ENCODE peak calls at places on chromosomes 13 and 19, in four cellular contexts. C is IMR-90, K is K562, R is neural progenitor cell. X is an unnamed sample.
A peak's percentile ranks its signal among the peaks of the same experiment; 100 is the strongest.

GRCh38 chr13:45327253-45327954 is 13.6 kb downstream of the TPT1 start:
- DNase-seq in C (no peak), K (no peak), R (no peak), X (peak; percentile 68)

GRCh38 chr13:33016414-33017409 is at the start of gene KL:
- DNase-seq in C (no peak), K (no peak), R (peak; percentile 53), X (no peak)

GRCh38 chr13:73040968-73041580 is 17.7 kb upstream of the KLF5 start:
- DNase-seq in C (no peak), K (no peak), R (no peak), X (no peak)

GRCh38 chr19:13207237-13208130 is 57.3 kb downstream of the IER2 start:
- DNase-seq in C (no peak), K (no peak), R (peak; percentile 45), X (no peak)

GRCh38 chr13:38661276-38661675 is 25.6 kb upstream of the FREM2 start:
- DNase-seq in C (no peak), K (no peak), R (no peak), X (no peak)

GRCh38 chr13:59950201-59950730 is 213.5 kb downstream of the DIAPH3 start:
- DNase-seq in C (peak; percentile 15), K (no peak), R (no peak), X (no peak)

GRCh38 chr19:55248704-55249103 is 10.1 kb downstream of the PPP6R1 start:
- DNase-seq in C (no peak), K (no peak), R (no peak), X (no peak)

GRCh38 chr19:36265856-36266374 is 51.0 kb downstream of the ZNF146 start:
- DNase-seq in C (no peak), K (peak; percentile 36), R (no peak), X (no peak)

GRCh38 chr13:105579821-105580707 is 955.4 kb downstream of the EFNB2 start:
- DNase-seq in C (no peak), K (no peak), R (no peak), X (peak; percentile 76)

GRCh38 chr13:43107780-43108179 is 84.4 kb downstream of the DNAJC15 start:
- DNase-seq in C (peak; percentile 54), K (no peak), R (no peak), X (no peak)

GRCh38 chr13:70375718-70376117 is 267.5 kb upstream of the KLHL1 start:
- DNase-seq in C (no peak), K (no peak), R (peak; percentile 58), X (no peak)

GRCh38 chr13:72850959-72851677 is 69.2 kb downstream of the PIBF1 start:
- DNase-seq in C (no peak), K (no peak), R (peak; percentile 3), X (no peak)

GRCh38 chr19:17479325-17479791 is 9.0 kb downstream of the SLC27A1 start:
- DNase-seq in C (peak; percentile 76), K (no peak), R (no peak), X (no peak)

GRCh38 chr13:66207610-66208009 is 1022.5 kb downstream of the PCDH9 start:
- DNase-seq in C (no peak), K (no peak), R (no peak), X (no peak)

GRCh38 chr19:42226886-42227285 is 6.8 kb downstream of the ZNF526 start:
- DNase-seq in C (peak; percentile 50), K (no peak), R (no peak), X (no peak)

GRCh38 chr13:98447881-98448641 is 128.8 kb downstream of the STK24 start:
- DNase-seq in C (no peak), K (peak; percentile 29), R (peak; percentile 90), X (no peak)

GRCh38 chr13:90615767-90616166 is 731.7 kb upstream of the MIR17HG start:
- DNase-seq in C (no peak), K (no peak), R (no peak), X (no peak)

GRCh38 chr19:58279042-58279924 is 528 bp downstream of the ZNF8 start:
- DNase-seq in C (peak; percentile 51), K (peak; percentile 80), R (peak; percentile 82), X (peak; percentile 46)

GRCh38 chr13:35712907-35713685 is 236.6 kb upstream of the MAB21L1 start:
- DNase-seq in C (peak; percentile 71), K (no peak), R (no peak), X (peak; percentile 37)

GRCh38 chr13:27481766-27482165 is 31.4 kb upstream of the MTIF3 start:
- DNase-seq in C (peak; percentile 10), K (peak; percentile 65), R (peak; percentile 81), X (peak; percentile 22)

GRCh38 chr19:38891791-38892190 is 7.6 kb downstream of the SIRT2 start:
- DNase-seq in C (no peak), K (no peak), R (no peak), X (no peak)

GRCh38 chr13:73687087-73687486 is 447.1 kb downstream of the KLF12 start:
- DNase-seq in C (no peak), K (no peak), R (no peak), X (no peak)

GRCh38 chr13:64428196-64428595 is 2801.9 kb downstream of the PCDH9 start:
- DNase-seq in C (peak; percentile 76), K (no peak), R (peak; percentile 4), X (no peak)

GRCh38 chr13:50646070-50646469 is 197.4 kb downstream of the DLEU7 start:
- DNase-seq in C (no peak), K (no peak), R (no peak), X (no peak)

GRCh38 chr19:45311640-45312039 is 11.0 kb downstream of the CKM start:
- DNase-seq in C (no peak), K (no peak), R (no peak), X (no peak)

GRCh38 chr19:50333737-50334617 is 4.8 kb upstream of the KCNC3 start:
- DNase-seq in C (no peak), K (peak; percentile 99), R (peak; percentile 86), X (no peak)

GRCh38 chr13:79782541-79783216 is 301.7 kb downstream of the NDFIP2 start:
- DNase-seq in C (peak; percentile 77), K (no peak), R (peak; percentile 93), X (no peak)

GRCh38 chr19:41403181-41403970 is 5.8 kb downstream of the BCKDHA start:
- DNase-seq in C (no peak), K (no peak), R (no peak), X (no peak)

GRCh38 chr19:29988351-29988750 is 46.3 kb downstream of the URI1 start:
- DNase-seq in C (no peak), K (peak; percentile 49), R (peak; percentile 37), X (no peak)

GRCh38 chr13:92259523-92259922 is 861.1 kb downstream of the GPC5 start:
- DNase-seq in C (no peak), K (no peak), R (no peak), X (no peak)

GRCh38 chr13:49063526-49063925 is 87.8 kb downstream of the FNDC3A start:
- DNase-seq in C (no peak), K (no peak), R (no peak), X (peak; percentile 36)

GRCh38 chr19:1826557-1827521 is 14.8 kb upstream of the ATP8B3 start:
- DNase-seq in C (no peak), K (peak; percentile 80), R (peak; percentile 37), X (no peak)

GRCh38 chr13:65410791-65411190 is 1819.3 kb downstream of the PCDH9 start:
- DNase-seq in C (no peak), K (no peak), R (no peak), X (no peak)

DNA sequence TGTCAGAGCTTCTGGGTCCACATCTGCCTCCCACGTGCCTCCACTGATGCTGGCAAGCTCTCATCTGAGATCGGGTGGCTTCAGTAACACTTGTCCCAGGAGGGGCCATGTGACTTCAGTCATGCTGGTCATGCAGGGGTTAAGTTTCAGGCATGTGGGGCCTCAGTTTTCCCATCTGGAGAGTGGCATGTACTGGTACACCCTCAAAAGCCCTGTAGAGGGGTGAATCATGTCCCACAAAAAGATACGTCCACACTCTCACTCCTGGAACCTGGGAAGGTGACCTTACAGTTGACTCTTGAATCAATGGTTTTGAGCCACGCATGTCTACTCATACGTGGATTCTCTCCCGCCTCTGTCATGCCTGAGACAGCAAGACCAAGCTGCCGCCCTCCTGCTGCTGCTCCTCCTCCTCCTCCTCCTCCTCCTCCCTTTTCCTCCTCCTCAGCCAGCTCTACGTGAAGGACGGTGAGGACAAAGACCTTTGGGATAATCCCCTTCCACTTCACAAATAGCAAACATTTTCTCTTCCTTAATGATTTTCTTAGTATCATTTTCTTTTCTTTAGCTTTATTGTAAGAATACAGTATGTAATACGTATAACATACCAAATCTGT is 53.7 kb downstream of the COMP start:
- DNase-seq in C (peak; percentile 15), K (no peak), R (peak; percentile 39), X (no peak)
- H2AFZ ChIP-seq in C (no peak overlapping the region), K (no peak overlapping the region), R (no peak overlapping the region), X (no peak overlapping the region)

DNA sequence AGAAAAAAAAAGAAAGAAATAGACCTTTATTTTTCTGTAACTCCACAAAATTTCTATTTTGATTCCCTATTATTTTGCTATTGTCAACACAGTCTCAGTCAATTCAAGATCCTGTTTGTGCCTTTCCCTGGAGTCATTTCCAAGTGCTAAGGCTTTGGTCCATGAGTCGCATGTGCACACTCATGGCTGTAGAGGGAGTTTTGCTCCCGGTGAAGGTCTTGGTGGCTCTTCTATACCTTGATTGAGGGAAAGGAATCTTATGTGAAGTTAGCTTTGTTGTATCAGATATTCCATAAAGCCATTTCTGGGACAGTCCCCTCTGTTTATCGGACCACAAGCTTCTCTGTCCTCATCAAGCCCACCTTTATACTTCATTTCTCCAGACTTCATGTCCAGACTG is 58.7 kb upstream of the ALOX5AP start:
- DNase-seq in C (peak; percentile 47), K (no peak), R (no peak), X (no peak)
- TF ChIP-seq CTCF in C (peak; percentile 36), K (no peak), R (peak; percentile 31), X (peak; percentile 53)

GRCh38 chr13:37617162-37617561 is 18.6 kb upstream of the POSTN start:
- DNase-seq in C (peak; percentile 80), K (no peak), R (no peak), X (peak; percentile 14)
- H2AFZ ChIP-seq in C (no peak overlapping the region), K (no peak overlapping the region), R (no peak overlapping the region), X (peak overlapping the region; percentile 36)

GRCh38 chr19:27774337-27774736 is 1438.6 kb downstream of the UQCRFS1 start:
- DNase-seq in C (no peak), K (peak; percentile 29), R (no peak), X (no peak)
- TF ChIP-seq CTCF in C (no peak), K (peak; percentile 14), R (no peak), X (peak; percentile 47)